ENCODE peak calls at places on chromosomes 6 and 20, in six cellular contexts. U is mesendoderm, P is neuronal stem cell, N is trophoblast cell, R is mesenchymal stem cell, B is H1. I is an unnamed sample.
A peak's percentile ranks its signal among the peaks of the same experiment; 100 is the strongest.

GRCh38 chr6:110399219-110400071 is 15.9 kb downstream of the DDO start:
- DNase-seq in U (no peak), P (no peak), N (no peak), R (no peak), B (no peak), I (no peak)

GRCh38 chr20:44087051-44087856 is 99.7 kb downstream of the JPH2 start:
- DNase-seq in U (no peak), P (no peak), N (no peak), R (no peak), B (no peak), I (no peak)

GRCh38 chr6:138271451-138271850 is 53.2 kb upstream of the PBOV1 start:
- DNase-seq in U (no peak), P (no peak), N (peak; percentile 79), R (no peak), B (no peak), I (no peak)

GRCh38 chr6:134720353-134721094 is 229.4 kb downstream of the ALDH8A1 start:
- DNase-seq in U (no peak), P (no peak), N (peak; percentile 9), R (no peak), B (no peak), I (no peak)

GRCh38 chr6:18317850-18318249 is 53.5 kb upstream of the DEK start:
- DNase-seq in U (no peak), P (no peak), N (no peak), R (no peak), B (no peak), I (peak; percentile 27)

GRCh38 chr6:116500969-116501433 is 10.4 kb upstream of the CALHM5 start:
- DNase-seq in U (peak; percentile 50), P (no peak), N (no peak), R (no peak), B (no peak), I (peak; percentile 36)

GRCh38 chr6:170031684-170032121 is 259.2 kb downstream of the DLL1 start:
- DNase-seq in U (no peak), P (no peak), N (no peak), R (no peak), B (no peak), I (no peak)

GRCh38 chr20:60031107-60031506 is 72.9 kb downstream of the CDH26 start:
- DNase-seq in U (no peak), P (no peak), N (no peak), R (no peak), B (no peak), I (no peak)

GRCh38 chr6:134230087-134230717 is 87.7 kb downstream of the SGK1 start:
- DNase-seq in U (no peak), P (no peak), N (peak; percentile 35), R (no peak), B (no peak), I (no peak)

GRCh38 chr20:51327251-51327841 is 215.2 kb downstream of the NFATC2 start:
- DNase-seq in U (no peak), P (no peak), N (no peak), R (peak; percentile 96), B (no peak), I (peak; percentile 97)

GRCh38 chr20:32332614-32333013 is 25.5 kb upstream of the ASXL1 start:
- DNase-seq in U (no peak), P (no peak), N (peak; percentile 68), R (no peak), B (no peak), I (peak; percentile 76)

GRCh38 chr6:37696841-37697735 is 595 bp downstream of the MDGA1 start:
- DNase-seq in U (no peak), P (no peak), N (peak; percentile 28), R (peak; percentile 43), B (no peak), I (no peak)

GRCh38 chr6:3312604-3313167 is 53.9 kb downstream of the PSMG4 start:
- DNase-seq in U (no peak), P (no peak), N (peak; percentile 2), R (no peak), B (no peak), I (no peak)

GRCh38 chr6:168408504-168409136 is 32.4 kb upstream of the SMOC2 start:
- DNase-seq in U (no peak), P (no peak), N (no peak), R (no peak), B (no peak), I (no peak)

GRCh38 chr6:105560611-105561066 is 157.8 kb upstream of the PREP start:
- DNase-seq in U (no peak), P (no peak), N (no peak), R (peak; percentile 62), B (no peak), I (peak; percentile 72)

GRCh38 chr6:159180001-159180400 is 10.8 kb downstream of the FNDC1 start:
- DNase-seq in U (no peak), P (no peak), N (no peak), R (no peak), B (no peak), I (peak; percentile 14)

GRCh38 chr6:33700391-33701050 is 11.0 kb downstream of the UQCC2 start:
- DNase-seq in U (peak; percentile 94), P (peak; percentile 59), N (peak; percentile 74), R (peak; percentile 75), B (peak; percentile 63), I (peak; percentile 70)

GRCh38 chr6:15247750-15248450 is 2.0 kb downstream of the JARID2 start:
- DNase-seq in U (peak; percentile 70), P (no peak), N (peak; percentile 77), R (peak; percentile 62), B (no peak), I (peak; percentile 62)

GRCh38 chr6:129476810-129477209 is 233.2 kb downstream of the ARHGAP18 start:
- DNase-seq in U (no peak), P (no peak), N (no peak), R (no peak), B (no peak), I (no peak)

GRCh38 chr6:136429264-136429663 is 121.0 kb downstream of the MAP7 start:
- DNase-seq in U (no peak), P (no peak), N (no peak), R (no peak), B (no peak), I (no peak)

GRCh38 chr20:31593221-31594001 is 11.7 kb upstream of the ID1 start:
- DNase-seq in U (no peak), P (no peak), N (peak; percentile 93), R (peak; percentile 79), B (no peak), I (peak; percentile 89)

GRCh38 chr20:39822667-39823066 is 860.5 kb downstream of the DHX35 start:
- DNase-seq in U (no peak), P (no peak), N (no peak), R (peak; percentile 19), B (no peak), I (peak; percentile 42)

GRCh38 chr6:12327391-12327790 is 37.2 kb downstream of the EDN1 start:
- DNase-seq in U (no peak), P (no peak), N (peak; percentile 47), R (no peak), B (no peak), I (peak; percentile 45)

GRCh38 chr6:14635933-14636599 is 518.5 kb downstream of the CD83 start:
- DNase-seq in U (no peak), P (no peak), N (no peak), R (no peak), B (no peak), I (no peak)

GRCh38 chr20:63520939-63521601 is 505 bp downstream of the PPDPF start:
- DNase-seq in U (peak; percentile 73), P (peak; percentile 70), N (peak; percentile 25), R (peak; percentile 58), B (no peak), I (peak; percentile 53)

GRCh38 chr6:136701011-136701410 is 91.3 kb downstream of the MAP3K5 start:
- DNase-seq in U (no peak), P (no peak), N (peak; percentile 14), R (no peak), B (no peak), I (no peak)

GRCh38 chr6:159892053-159892452 is 1.3 kb downstream of the MAS1 start:
- DNase-seq in U (no peak), P (no peak), N (peak; percentile 45), R (no peak), B (no peak), I (no peak)

GRCh38 chr6:41679696-41680095 is 41.4 kb downstream of the MDFI start:
- DNase-seq in U (no peak), P (no peak), N (no peak), R (no peak), B (no peak), I (no peak)

DNA sequence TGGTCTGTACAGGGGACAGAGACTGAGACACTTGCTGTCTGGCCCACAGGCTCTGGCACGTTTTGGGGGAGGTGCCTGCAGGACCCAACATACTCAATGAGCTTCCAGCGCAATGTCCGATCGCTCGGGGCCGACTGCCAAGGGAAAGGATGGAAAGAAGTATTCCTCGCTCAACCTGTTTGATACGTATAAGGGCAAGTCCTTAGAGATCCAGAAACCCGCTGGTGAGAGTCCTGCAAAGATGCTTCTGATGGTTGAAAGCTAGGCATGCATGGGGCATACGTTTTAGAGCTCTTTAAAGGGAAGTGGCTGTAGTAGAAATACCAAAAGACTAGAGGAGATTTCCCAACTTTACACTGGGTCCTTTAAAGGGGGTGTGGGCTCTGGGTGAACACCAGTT is 2.2 kb downstream of the PRRC2A start:
- DNase-seq in U (no peak), P (no peak), N (peak; percentile 63), R (no peak), B (no peak), I (no peak)
- H3K4me3 ChIP-seq in U (no peak overlapping the region), P (no peak overlapping the region), N (no peak overlapping the region), R (no peak overlapping the region), B (peak overlapping the region; percentile 98), I (no peak overlapping the region)

DNA sequence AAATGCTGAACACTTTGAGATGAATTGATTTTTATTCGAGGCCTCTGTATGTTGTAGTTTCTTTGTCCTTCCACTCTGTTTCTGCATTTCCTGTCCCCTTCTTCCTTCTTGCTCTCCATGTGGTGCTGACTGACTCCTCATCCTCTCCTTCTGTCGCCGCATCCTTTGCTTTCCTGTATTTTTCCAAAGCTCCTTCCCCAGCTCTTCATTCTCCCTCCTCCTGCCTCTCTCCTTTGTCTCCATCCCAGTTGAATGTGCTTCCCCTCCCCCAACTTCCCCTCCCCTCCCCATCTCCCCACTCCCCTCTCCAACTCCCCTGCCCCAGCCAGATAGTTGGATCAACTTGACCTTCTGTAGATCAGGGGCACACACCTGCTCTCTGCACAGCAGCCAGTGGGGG is 2.6 kb upstream of the KCNK5 start:
- DNase-seq in U (peak; percentile 61), P (no peak), N (no peak), R (no peak), B (no peak), I (no peak)
- H2BK120ac ChIP-seq in U (no peak overlapping the region), P (no peak overlapping the region), N (no peak overlapping the region), R (no peak overlapping the region), B (peak overlapping the region; percentile 81), I (no peak overlapping the region)

GRCh38 chr20:47318596-47319516 is 37.6 kb downstream of the ZMYND8 start:
- DNase-seq in U (peak; percentile 91), P (no peak), N (peak; percentile 78), R (peak; percentile 89), B (no peak), I (peak; percentile 69)
- H4K8ac ChIP-seq in U (no peak overlapping the region), P (no peak overlapping the region), N (peak overlapping the region; percentile 79), R (peak overlapping the region; percentile 83), B (peak overlapping the region; percentile 90), I (peak overlapping the region; percentile 99)

DNA sequence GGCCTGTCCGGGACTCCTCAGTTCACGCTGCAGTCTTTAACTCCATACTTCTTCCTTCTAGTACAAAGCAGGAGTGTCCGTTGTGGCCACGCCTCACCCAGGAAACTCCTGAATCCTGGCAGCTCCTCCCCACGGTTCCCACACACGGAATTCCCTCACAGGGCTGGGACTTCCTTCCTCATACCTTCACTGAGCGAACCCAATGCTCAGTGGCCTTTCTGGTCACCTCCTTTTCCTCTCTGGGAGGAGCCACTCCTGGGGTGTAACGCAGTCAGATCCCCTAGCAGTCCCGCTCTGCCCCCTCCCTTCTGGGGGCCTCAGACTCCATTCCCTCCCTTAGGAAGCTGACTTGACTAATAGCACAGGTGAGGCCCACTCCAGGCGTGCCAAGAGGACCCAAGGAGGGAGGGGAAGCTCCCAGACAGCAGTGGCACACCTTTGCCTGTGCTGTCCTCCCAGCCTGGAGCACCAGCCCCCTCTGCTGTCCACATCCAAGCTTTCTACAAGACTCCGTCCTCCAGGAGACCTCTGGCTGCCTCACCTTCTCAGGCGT is at the start of gene SLC52A3:
- DNase-seq in U (peak; percentile 83), P (no peak), N (peak; percentile 33), R (no peak), B (peak; percentile 27), I (no peak)
- H3K4me3 ChIP-seq in U (no peak within 1 kb of the TSS), P (no peak within 1 kb of the TSS), N (no peak within 1 kb of the TSS), R (no peak within 1 kb of the TSS), B (no peak within 1 kb of the TSS), I (no peak within 1 kb of the TSS)

I was measured in IMR-90.